ENCODE peak calls at places on chromosome 6, in ten cellular contexts. I is spleen, U is MM.1S, E is PC-9, W is right lobe of liver, F is progenitor cell of endocrine pancreas, V is IMR-90, J is GM12865, B is B cell, N is neural progenitor cell. S is an unnamed sample.

GRCh38 chr6:36197739-36198221 is 1.2 kb downstream of the BRPF3 start:
- DNase-seq in E (no peak), B (no peak), U (no peak), I (peak), F (no peak), J (peak), V (no peak), N (no peak), W (no peak), S (no peak)

GRCh38 chr6:20056350-20056992 is 155.8 kb downstream of the MBOAT1 start:
- DNase-seq in I (no peak), W (no peak), B (no peak), N (peak), E (peak), J (peak), V (peak), U (peak), F (no peak), S (peak)

GRCh38 chr6:44084231-44085014 is 42.8 kb downstream of the MRPL14 start:
- DNase-seq in F (no peak), B (no peak), E (no peak), I (no peak), V (peak), N (peak), W (no peak), J (no peak), U (no peak), S (no peak)

GRCh38 chr6:118685823-118686449 is 34.5 kb upstream of the CEP85L start:
- DNase-seq in U (no peak), W (no peak), F (no peak), I (no peak), B (no peak), J (no peak), V (no peak), N (peak), E (no peak), S (no peak)

GRCh38 chr6:130417951-130418350 is 52.1 kb downstream of the TMEM200A start:
- DNase-seq in F (no peak), W (no peak), J (no peak), I (no peak), B (no peak), U (no peak), E (no peak), N (no peak), V (peak), S (no peak)

GRCh38 chr6:24864345-24864744 is 65.6 kb upstream of the ARMH2 start:
- DNase-seq in F (no peak), N (no peak), B (no peak), U (no peak), V (peak), E (no peak), I (no peak), W (no peak), J (no peak), S (no peak)

GRCh38 chr6:52263709-52264320 is 19.5 kb upstream of the IL17F start:
- DNase-seq in B (peak), I (peak), J (peak), N (peak), W (peak), F (peak), E (peak), V (peak), U (peak), S (no peak)

GRCh38 chr6:42083530-42083929 is 33.2 kb downstream of the TAF8 start:
- DNase-seq in E (no peak), F (no peak), B (no peak), I (peak), J (no peak), W (no peak), V (no peak), N (no peak), U (no peak), S (no peak)

GRCh38 chr6:149060300-149060984 is 257.1 kb upstream of the TAB2 start:
- DNase-seq in E (peak), V (peak), U (no peak), I (peak), B (peak), J (peak), F (no peak), N (no peak), W (no peak), S (no peak)

GRCh38 chr6:7559196-7559595 is 17.7 kb downstream of the DSP start:
- DNase-seq in B (no peak), V (no peak), U (no peak), J (no peak), E (no peak), W (no peak), N (no peak), F (no peak), I (no peak), S (no peak)

GRCh38 chr6:783966-784365 is 91.0 kb upstream of the EXOC2 start:
- DNase-seq in E (no peak), F (no peak), U (no peak), I (no peak), B (no peak), V (no peak), J (no peak), N (no peak), W (no peak), S (no peak)

GRCh38 chr6:43120938-43121913 is 45.1 kb downstream of the PTK7 start:
- DNase-seq in E (peak), B (no peak), F (no peak), N (peak), I (peak), V (peak), J (no peak), U (no peak), W (no peak), S (no peak)

GRCh38 chr6:160523223-160523622 is 140.9 kb downstream of the LPA start:
- DNase-seq in N (no peak), U (no peak), V (no peak), W (no peak), B (no peak), J (peak), E (no peak), F (no peak), I (no peak), S (no peak)

GRCh38 chr6:130547723-130548122 is 181.9 kb downstream of the TMEM200A start:
- DNase-seq in B (no peak), J (no peak), E (no peak), N (peak), U (no peak), F (no peak), I (no peak), W (no peak), V (no peak), S (no peak)

GRCh38 chr6:79421707-79422484 is 115.3 kb downstream of the LCA5 start:
- DNase-seq in N (no peak), B (no peak), J (peak), V (peak), W (no peak), I (no peak), U (no peak), E (peak), F (no peak), S (no peak)

GRCh38 chr6:41578714-41579610 is 32.8 kb downstream of the FOXP4 start:
- DNase-seq in I (no peak), F (no peak), W (no peak), N (peak), E (no peak), B (no peak), J (no peak), U (no peak), V (peak), S (no peak)

GRCh38 chr6:24911983-24912382 is 23.8 kb downstream of the RIPOR2 start:
- DNase-seq in W (no peak), U (no peak), V (no peak), F (no peak), B (no peak), N (no peak), E (no peak), J (no peak), I (no peak), S (no peak)

GRCh38 chr6:2478200-2478599 is 232.8 kb upstream of the GMDS start:
- DNase-seq in V (peak), I (no peak), E (no peak), F (no peak), B (no peak), W (no peak), U (no peak), J (no peak), N (no peak), S (no peak)

GRCh38 chr6:37669887-37670437 is 27.7 kb downstream of the MDGA1 start:
- DNase-seq in U (no peak), E (no peak), J (no peak), F (no peak), I (no peak), W (no peak), B (no peak), V (no peak), N (no peak), S (no peak)

GRCh38 chr6:15107644-15108382 is 138.1 kb upstream of the JARID2 start:
- DNase-seq in F (no peak), B (no peak), E (no peak), W (no peak), N (no peak), J (no peak), I (no peak), U (no peak), V (no peak), S (no peak)

GRCh38 chr6:84866715-84867114 is 102.3 kb upstream of the TBX18 start:
- DNase-seq in I (no peak), J (no peak), E (no peak), F (no peak), U (no peak), B (no peak), N (no peak), W (no peak), V (no peak), S (no peak)

GRCh38 chr6:124958759-124959354 is 3.4 kb upstream of the RNF217 start:
- DNase-seq in W (no peak), B (no peak), F (no peak), J (no peak), N (no peak), E (no peak), V (peak), I (no peak), U (no peak), S (no peak)

GRCh38 chr6:158024566-158025297 is 43.1 kb downstream of the SYNJ2 start:
- DNase-seq in U (no peak), W (no peak), B (no peak), F (no peak), J (no peak), E (no peak), N (no peak), I (peak), V (peak), S (no peak)

GRCh38 chr6:131510094-131510493 is 62.9 kb upstream of the ARG1 start:
- DNase-seq in J (peak), U (peak), W (no peak), E (no peak), V (no peak), I (no peak), F (no peak), B (no peak), N (peak), S (no peak)

GRCh38 chr6:166032366-166033171 is 135.1 kb downstream of the TBXT start:
- DNase-seq in V (peak), B (no peak), F (no peak), J (peak), E (no peak), W (no peak), I (no peak), N (peak), U (no peak), S (no peak)

GRCh38 chr6:37705239-37706051 is 7.8 kb upstream of the MDGA1 start:
- DNase-seq in I (peak), J (peak), B (peak), E (peak), N (peak), V (peak), F (peak), U (peak), W (peak), S (peak)

GRCh38 chr6:168968228-168968627 is 285.4 kb downstream of the THBS2 start:
- DNase-seq in N (peak), B (no peak), F (no peak), E (no peak), I (no peak), V (peak), J (peak), U (peak), W (no peak), S (no peak)

GRCh38 chr6:160987265-160987664 is 4.3 kb upstream of the MAP3K4 start:
- DNase-seq in U (no peak), B (no peak), N (no peak), J (no peak), I (no peak), V (no peak), F (no peak), W (no peak), E (no peak), S (no peak)

GRCh38 chr6:149138699-149139294 is 178.7 kb upstream of the TAB2 start:
- DNase-seq in W (no peak), V (no peak), N (no peak), J (no peak), B (no peak), I (no peak), F (no peak), E (no peak), U (no peak), S (no peak)

GRCh38 chr6:108948252-108948651 is 100.0 kb downstream of the ARMC2 start:
- DNase-seq in E (peak), U (no peak), F (no peak), I (peak), B (no peak), J (no peak), V (no peak), N (no peak), W (no peak), S (no peak)

GRCh38 chr6:142323377-142323776 is 21.6 kb downstream of the ADGRG6 start:
- DNase-seq in F (no peak), W (no peak), N (no peak), I (no peak), V (no peak), B (no peak), J (no peak), E (peak), U (no peak), S (no peak)

GRCh38 chr6:24140572-24140971 is 14.6 kb downstream of the NRSN1 start:
- DNase-seq in J (no peak), E (no peak), U (no peak), W (no peak), F (no peak), V (no peak), B (no peak), I (no peak), N (no peak), S (no peak)

GRCh38 chr6:147138841-147139240 is 65.4 kb upstream of the STXBP5 start:
- DNase-seq in E (no peak), U (no peak), F (no peak), W (no peak), I (no peak), B (no peak), V (no peak), N (no peak), J (no peak), S (no peak)
- TF ChIP-seq CTCF in E (no peak), U (no peak), F (no peak), W (no peak), I (no peak), B (no peak), V (no peak), N (no peak), J (no peak), S (no peak)

DNA sequence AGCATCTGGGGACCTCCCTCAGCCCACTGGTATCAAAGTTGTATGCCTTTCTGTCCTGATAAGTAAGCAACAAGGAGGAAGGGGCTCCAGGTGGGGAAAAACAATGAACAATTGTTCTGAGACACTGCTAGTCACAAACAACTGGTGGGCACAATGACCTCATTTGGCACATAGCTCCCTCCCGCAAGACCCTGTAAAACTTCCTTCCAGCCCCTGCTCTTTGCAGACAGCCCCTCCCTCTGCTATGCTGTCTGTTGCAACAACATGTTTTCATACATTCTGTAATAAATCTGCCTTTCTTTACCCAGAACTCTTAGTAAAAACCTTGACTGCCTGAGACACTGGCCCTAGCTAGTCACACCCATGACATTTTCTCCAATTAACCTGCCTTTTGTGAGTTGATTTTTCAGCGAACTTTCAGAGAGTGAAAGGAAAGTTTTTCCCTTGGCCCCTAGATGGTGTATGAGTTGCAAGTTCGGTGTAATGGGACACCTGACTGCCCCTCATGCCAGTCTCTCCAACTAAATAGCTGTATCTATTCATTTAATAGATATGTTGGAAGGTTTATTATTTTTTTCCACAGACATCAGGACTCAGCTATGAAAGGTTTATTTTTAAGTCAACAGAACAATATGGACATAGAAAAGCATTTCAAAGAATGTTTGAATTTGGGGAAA is 142.3 kb upstream of the SLC22A16 start:
- DNase-seq in E (no peak), B (no peak), J (peak), W (no peak), U (no peak), I (no peak), V (peak), N (no peak), F (no peak), S (no peak)
- TF ChIP-seq CTCF in E (peak), B (no peak), J (peak), W (peak), U (no peak), I (no peak), V (peak), N (peak), F (peak), S (no peak)

GRCh38 chr6:69098910-69099309 is 463.8 kb downstream of the ADGRB3 start:
- DNase-seq in V (no peak), J (no peak), I (no peak), U (no peak), W (no peak), F (no peak), N (no peak), B (no peak), E (no peak), S (no peak)
- TF ChIP-seq CTCF in V (no peak), J (no peak), I (no peak), U (no peak), W (no peak), F (no peak), N (no peak), B (no peak), E (no peak), S (no peak)

GRCh38 chr6:154373971-154374370 is 17.4 kb upstream of the IPCEF1 start:
- DNase-seq in J (no peak), W (no peak), E (no peak), I (no peak), V (no peak), U (no peak), N (no peak), B (no peak), F (no peak), S (no peak)

GRCh38 chr6:154367839-154368695 is 11.5 kb upstream of the IPCEF1 start:
- DNase-seq in V (no peak), B (no peak), I (no peak), F (no peak), J (no peak), W (no peak), U (no peak), E (peak), N (no peak), S (no peak)

GRCh38 chr6:154371337-154371736 is 14.7 kb upstream of the IPCEF1 start:
- DNase-seq in U (no peak), E (no peak), W (no peak), N (no peak), F (no peak), B (no peak), V (no peak), J (no peak), I (no peak), S (peak)

GRCh38 chr6:154367333-154367732 is 10.7 kb upstream of the IPCEF1 start:
- DNase-seq in N (no peak), W (no peak), F (no peak), B (no peak), U (no peak), V (no peak), J (no peak), I (no peak), E (no peak), S (no peak)

DNA sequence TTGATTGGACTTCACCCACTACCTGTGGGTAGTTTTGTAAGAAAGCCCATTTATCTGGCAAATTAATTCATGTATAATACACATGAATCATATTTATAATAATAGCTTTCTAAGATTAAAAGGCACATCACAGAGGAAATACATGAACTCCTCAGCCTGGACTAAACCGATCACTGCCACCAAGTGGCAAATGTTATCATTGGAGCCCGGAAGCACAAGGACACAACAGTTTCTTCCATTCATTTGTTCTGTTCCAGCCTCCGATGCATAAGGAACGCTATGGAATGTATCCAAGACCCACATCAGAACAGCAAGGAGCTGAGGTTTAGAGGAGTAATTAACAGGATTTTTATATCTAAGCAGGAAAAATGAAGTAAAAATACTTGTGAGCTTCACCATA is 13.9 kb upstream of the IPCEF1 start:
- DNase-seq in W (no peak), V (peak), I (no peak), B (no peak), N (peak), U (no peak), E (no peak), F (no peak), J (peak), S (no peak)
- TF ChIP-seq CTCF in W (peak), V (peak), I (peak), B (no peak), N (peak), U (no peak), E (peak), F (peak), J (peak), S (peak)

GRCh38 chr6:136549359-136550044 is 720 bp downstream of the MAP7 start:
- DNase-seq in I (peak), V (no peak), J (no peak), E (peak), F (peak), B (peak), W (peak), N (peak), U (no peak), S (no peak)

GRCh38 chr6:136548582-136549330 is 1.5 kb downstream of the MAP7 start:
- DNase-seq in J (no peak), E (no peak), N (no peak), B (no peak), I (no peak), W (no peak), V (no peak), F (no peak), U (no peak), S (no peak)

GRCh38 chr6:136547871-136548270 is 2.4 kb downstream of the MAP7 start:
- DNase-seq in W (no peak), J (no peak), F (no peak), N (no peak), V (no peak), B (no peak), U (no peak), I (no peak), E (no peak), S (no peak)

GRCh38 chr6:136546321-136546720 is 3.9 kb downstream of the MAP7 start:
- DNase-seq in W (no peak), B (no peak), F (no peak), N (no peak), J (no peak), V (no peak), I (no peak), E (no peak), U (no peak), S (no peak)

DNA sequence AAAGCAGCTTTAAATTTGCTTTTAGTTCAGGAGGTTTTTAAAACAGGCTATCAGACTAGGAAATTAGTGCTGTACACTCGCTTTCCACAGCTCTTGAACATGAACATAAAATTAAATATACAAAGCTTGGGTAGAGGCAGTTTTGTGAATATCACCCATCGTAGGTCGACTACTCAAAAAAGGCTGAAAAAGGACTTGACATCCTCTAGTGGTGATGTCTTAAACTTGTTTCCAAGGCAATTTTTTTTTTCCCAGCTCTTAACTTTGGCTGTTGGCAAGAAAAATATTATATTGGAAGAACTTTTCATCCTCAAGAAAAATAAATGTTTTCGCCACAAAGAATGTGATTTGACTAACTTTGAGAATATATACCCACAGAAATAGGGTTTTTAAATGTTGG is 2.9 kb downstream of the MAP7 start:
- DNase-seq in I (no peak), U (peak), W (no peak), V (peak), B (no peak), E (no peak), F (no peak), N (peak), J (peak), S (no peak)
- TF ChIP-seq CTCF in I (no peak), U (peak), W (peak), V (peak), B (no peak), E (peak), F (peak), N (peak), J (peak), S (peak)